ENCODE peak calls at places on chromosome 1, in six cellular contexts. B, I, M, H, Y and E are unnamed samples.

GRCh38 chr1:11766429-11766776 is 4.4 kb downstream of the C1orf167 start:
- DNase-seq in B (no peak), I (no peak), M (no peak), H (no peak), Y (no peak), E (no peak)

GRCh38 chr1:27650527-27651175 is 15.7 kb upstream of the FGR start:
- DNase-seq in B (peak; percentile 68), I (no peak), M (no peak), H (no peak), Y (no peak), E (no peak)

GRCh38 chr1:229024528-229025119 is 246.3 kb upstream of the RAB4A start:
- DNase-seq in B (peak; percentile 57), I (peak; percentile 61), M (no peak), H (no peak), Y (no peak), E (no peak)

GRCh38 chr1:93814059-93814794 is 64.8 kb downstream of the DNTTIP2 start:
- DNase-seq in B (peak; percentile 82), I (peak; percentile 82), M (peak; percentile 54), H (peak; percentile 30), Y (no peak), E (peak; percentile 67)

GRCh38 chr1:220775238-220775853 is 11.4 kb upstream of the MTARC1 start:
- DNase-seq in B (no peak), I (peak; percentile 70), M (peak; percentile 51), H (peak; percentile 29), Y (no peak), E (peak; percentile 38)

GRCh38 chr1:162822391-162823200 is 32.1 kb downstream of the HSD17B7 start:
- DNase-seq in B (peak; percentile 13), I (peak; percentile 53), M (no peak), H (no peak), Y (no peak), E (peak; percentile 24)

GRCh38 chr1:3707298-3707938 is 44.8 kb upstream of the CCDC27 start:
- DNase-seq in B (no peak), I (no peak), M (no peak), H (no peak), Y (no peak), E (no peak)

GRCh38 chr1:199546323-199546722 is 481.2 kb upstream of the NR5A2 start:
- DNase-seq in B (no peak), I (no peak), M (no peak), H (no peak), Y (no peak), E (no peak)

GRCh38 chr1:183689770-183690204 is 36.7 kb upstream of the APOBEC4 start:
- DNase-seq in B (no peak), I (no peak), M (no peak), H (no peak), Y (no peak), E (no peak)

GRCh38 chr1:236154671-236155398 is 12.5 kb downstream of the GPR137B start:
- DNase-seq in B (no peak), I (no peak), M (no peak), H (no peak), Y (no peak), E (no peak)

GRCh38 chr1:226599636-226600238 is 51.2 kb downstream of the STUM start:
- DNase-seq in B (no peak), I (no peak), M (no peak), H (no peak), Y (no peak), E (no peak)

GRCh38 chr1:112544011-112544688 is 35.4 kb downstream of the WNT2B start:
- DNase-seq in B (peak; percentile 78), I (no peak), M (no peak), H (no peak), Y (no peak), E (no peak)

GRCh38 chr1:81174052-81174451 is 626.7 kb upstream of the ADGRL2 start:
- DNase-seq in B (no peak), I (no peak), M (no peak), H (no peak), Y (no peak), E (no peak)

GRCh38 chr1:87226341-87226760 is 102.3 kb upstream of the LMO4 start:
- DNase-seq in B (no peak), I (peak; percentile 64), M (peak; percentile 49), H (peak; percentile 21), Y (no peak), E (peak; percentile 43)

GRCh38 chr1:241611063-241611462 is 29.1 kb downstream of the CHML start:
- DNase-seq in B (peak; percentile 56), I (no peak), M (no peak), H (no peak), Y (no peak), E (no peak)

GRCh38 chr1:175742790-175743459 is 470 bp downstream of the TNR start:
- DNase-seq in B (no peak), I (peak; percentile 15), M (no peak), H (no peak), Y (no peak), E (no peak)

GRCh38 chr1:74193908-74194307 is 4.1 kb downstream of the LRRIQ3 start:
- DNase-seq in B (no peak), I (no peak), M (no peak), H (no peak), Y (no peak), E (no peak)

GRCh38 chr1:28173980-28174297 is 2.6 kb downstream of the PTAFR start:
- DNase-seq in B (no peak), I (no peak), M (no peak), H (no peak), Y (peak; percentile 76), E (no peak)

GRCh38 chr1:7781923-7782495 is 2.1 kb upstream of the PER3 start:
- DNase-seq in B (no peak), I (no peak), M (no peak), H (peak; percentile 25), Y (peak; percentile 83), E (no peak)

GRCh38 chr1:76583237-76583868 is 283.9 kb upstream of the ST6GALNAC5 start:
- DNase-seq in B (no peak), I (no peak), M (no peak), H (no peak), Y (no peak), E (no peak)

GRCh38 chr1:178341218-178341956 is 155.4 kb downstream of the CLEC20A start:
- DNase-seq in B (peak; percentile 68), I (no peak), M (peak; percentile 63), H (no peak), Y (no peak), E (peak; percentile 15)

GRCh38 chr1:40383095-40383487 is 9.6 kb downstream of the SMAP2 start:
- DNase-seq in B (no peak), I (peak; percentile 38), M (no peak), H (no peak), Y (no peak), E (no peak)

GRCh38 chr1:227745568-227745967 is 10.3 kb downstream of the SNAP47 start:
- DNase-seq in B (no peak), I (no peak), M (no peak), H (no peak), Y (no peak), E (peak; percentile 26)

GRCh38 chr1:56547977-56548376 is 31.4 kb downstream of the PLPP3 start:
- DNase-seq in B (no peak), I (no peak), M (no peak), H (no peak), Y (no peak), E (no peak)

GRCh38 chr1:8376358-8376840 is 58.5 kb downstream of the SLC45A1 start:
- DNase-seq in B (no peak), I (peak; percentile 7), M (no peak), H (no peak), Y (no peak), E (no peak)

GRCh38 chr1:36150296-36151132 is 1.2 kb upstream of the TRAPPC3 start:
- DNase-seq in B (peak; percentile 85), I (peak; percentile 95), M (peak; percentile 92), H (peak; percentile 83), Y (peak; percentile 96), E (peak; percentile 87)
- TF ChIP-seq POLR2A in B (peak; percentile 47), I (peak; percentile 39), M (peak; percentile 85), H (peak; percentile 44), Y (peak; percentile 43), E (no peak)

GRCh38 chr1:54397980-54398379 is 8.2 kb downstream of the SSBP3 start:
- DNase-seq in B (no peak), I (no peak), M (no peak), H (no peak), Y (no peak), E (no peak)
- TF ChIP-seq CTCF in B (no peak), I (no peak), M (no peak), H (no peak), Y (no peak), E (no peak)

DNA sequence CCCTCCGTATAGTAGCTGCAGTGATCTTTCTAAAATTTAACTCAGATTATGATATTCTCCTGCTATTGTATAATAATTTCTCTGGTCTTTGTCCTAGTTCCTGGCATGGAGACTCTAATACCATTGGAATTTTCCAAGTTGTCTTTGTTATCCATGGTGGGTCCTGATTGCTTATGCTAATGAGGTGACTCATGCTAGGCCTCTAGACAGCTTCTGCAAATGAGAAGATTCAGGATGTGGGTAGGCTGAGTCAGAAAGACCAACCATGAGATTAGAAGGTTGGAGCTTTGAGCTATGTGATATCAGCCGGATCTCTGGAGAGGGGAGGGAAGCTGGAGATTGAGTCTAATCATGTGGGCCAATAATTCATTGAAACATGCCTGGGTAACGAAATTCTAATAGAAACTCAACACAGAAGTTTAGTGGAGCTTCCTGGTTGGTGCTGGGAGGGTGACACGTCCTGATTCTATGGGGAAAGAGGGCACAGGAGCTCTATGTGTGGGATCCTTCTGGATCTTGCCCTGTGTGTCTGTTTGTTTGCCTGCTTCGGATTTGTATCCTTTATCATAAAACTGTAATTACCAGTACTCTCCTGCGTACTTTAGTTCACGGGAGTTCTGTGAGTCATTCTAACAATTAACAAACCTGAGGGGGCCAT is 73.2 kb upstream of the CNIH3 start:
- DNase-seq in B (peak; percentile 84), I (no peak), M (no peak), H (no peak), Y (no peak), E (no peak)
- H3K4me1 ChIP-seq in B (peaks cover 28% of the 10 kb centered on the region), I (no peaks in the 10 kb centered on the region), M (peaks cover 4% of the 10 kb centered on the region), H (no peaks in the 10 kb centered on the region), Y (no peaks in the 10 kb centered on the region), E (no peaks in the 10 kb centered on the region)

DNA sequence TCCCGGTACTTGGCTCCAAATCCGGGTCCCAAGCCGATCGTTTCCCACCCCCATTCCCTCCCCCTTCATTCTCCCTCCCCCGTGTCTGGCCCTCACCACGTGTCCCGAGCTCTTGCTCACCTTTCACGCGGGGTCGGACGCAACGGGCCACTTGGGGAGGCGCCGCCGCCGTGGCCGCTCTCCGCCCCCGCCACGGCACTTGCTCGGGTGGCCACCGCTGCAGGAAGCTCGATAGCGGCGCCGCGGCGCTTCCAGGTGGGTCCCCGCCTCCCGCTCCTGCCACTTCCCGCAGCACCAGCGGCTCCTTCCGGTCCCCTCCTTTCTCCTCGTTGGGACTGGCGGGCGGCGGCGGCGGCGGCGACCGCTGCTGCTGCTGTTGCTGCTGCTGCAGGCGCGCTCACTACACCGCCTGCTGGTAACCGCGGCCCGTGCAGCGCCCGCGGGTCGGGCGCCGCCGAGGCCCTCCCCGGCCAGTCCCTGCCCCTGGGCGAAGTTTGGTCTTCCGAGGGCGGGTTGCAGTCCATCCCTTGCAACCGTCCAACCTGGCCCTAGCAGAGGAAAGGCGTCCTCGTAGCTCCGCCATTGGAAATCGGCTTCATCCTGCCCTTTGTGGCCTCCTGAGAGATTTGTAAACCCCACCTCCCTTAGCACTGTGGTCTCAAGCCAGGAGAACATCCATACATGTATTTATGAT is 831 bp upstream of the ZZZ3 start:
- DNase-seq in B (peak; percentile 77), I (peak; percentile 92), M (peak; percentile 94), H (peak; percentile 86), Y (peak; percentile 99), E (peak; percentile 91)
- TF ChIP-seq POLR2A in B (peak; percentile 58), I (no peak), M (peak; percentile 58), H (peak; percentile 22), Y (no peak), E (peak; percentile 31)